ENCODE peak calls at places on chromosomes 12 and 14, in nine cellular contexts. H is progenitor cell of endocrine pancreas, Y is AG08395, L is SW480, J is epithelial cell of esophagus, X is head of caudate nucleus, R is NCI-H226, D is AG10803, B is KBM-7. V is an unnamed sample.

GRCh38 chr14:96037891-96038557 is 1.1 kb upstream of the C14orf132 start:
- DNase-seq in H (no peak), Y (peak), L (peak), J (peak), X (no peak), R (peak), D (peak), B (no peak), V (no peak)

GRCh38 chr14:100708349-100709217 is 18.1 kb upstream of the DLK1 start:
- DNase-seq in H (peak), Y (no peak), L (peak), J (no peak), X (no peak), R (no peak), D (no peak), B (no peak), V (no peak)

GRCh38 chr12:15788266-15789214 is 648 bp downstream of the EPS8 start:
- DNase-seq in H (peak), Y (peak), L (peak), J (peak), X (peak), R (peak), D (peak), B (peak), V (peak)

GRCh38 chr14:78005325-78005724 is 164.8 kb upstream of the NRXN3 start:
- DNase-seq in H (no peak), Y (no peak), L (peak), J (peak), X (no peak), R (peak), D (peak), B (no peak), V (no peak)

GRCh38 chr14:24186831-24187537 is 1.6 kb downstream of the IPO4 start:
- DNase-seq in H (no peak), Y (no peak), L (no peak), J (no peak), X (no peak), R (no peak), D (no peak), B (no peak), V (no peak)

GRCh38 chr12:57918182-57918581 is 23.2 kb upstream of the ATP23 start:
- DNase-seq in H (no peak), Y (no peak), L (no peak), J (no peak), X (no peak), R (no peak), D (no peak), B (no peak), V (no peak)

GRCh38 chr14:64293976-64294671 is at the start of gene ESR2:
- DNase-seq in H (peak), Y (peak), L (peak), J (peak), X (peak), R (no peak), D (peak), B (peak), V (peak)

GRCh38 chr12:81863406-81863805 is 104.3 kb upstream of the PPFIA2 start:
- DNase-seq in H (no peak), Y (no peak), L (no peak), J (no peak), X (no peak), R (no peak), D (no peak), B (no peak), V (no peak)

GRCh38 chr14:103052407-103052806 is 4.9 kb downstream of the CDC42BPB start:
- DNase-seq in H (no peak), Y (no peak), L (no peak), J (no peak), X (no peak), R (no peak), D (no peak), B (peak), V (no peak)

GRCh38 chr14:95667251-95667693 is 19.0 kb upstream of the TCL1B start:
- DNase-seq in H (no peak), Y (no peak), L (no peak), J (no peak), X (no peak), R (no peak), D (no peak), B (no peak), V (no peak)

GRCh38 chr12:120620624-120621023 is 19.8 kb upstream of the CABP1 start:
- DNase-seq in H (no peak), Y (no peak), L (no peak), J (peak), X (no peak), R (no peak), D (no peak), B (no peak), V (no peak)

GRCh38 chr12:39435531-39435930 is 7.4 kb downstream of the KIF21A start:
- DNase-seq in H (no peak), Y (no peak), L (no peak), J (no peak), X (no peak), R (no peak), D (peak), B (no peak), V (no peak)

GRCh38 chr12:66003951-66004350 is 126.6 kb downstream of the LLPH start:
- DNase-seq in H (no peak), Y (no peak), L (no peak), J (no peak), X (no peak), R (no peak), D (no peak), B (no peak), V (no peak)

GRCh38 chr14:23052182-23052623 is 5.1 kb downstream of the CDH24 start:
- DNase-seq in H (no peak), Y (no peak), L (no peak), J (peak), X (peak), R (no peak), D (no peak), B (no peak), V (no peak)

V was measured in globus pallidus.